ENCODE peak calls at places on chromosome 17, in ten cellular contexts. Q, R, N, J, U, I, O, P, F and D are unnamed samples.

GRCh38 chr17:50464121-50464520 is 4.6 kb downstream of the CHAD start:
- DNase-seq in Q (no peak), R (no peak), N (no peak), J (no peak), U (no peak), I (no peak), O (no peak), P (peak; percentile 23), F (no peak), D (no peak)

GRCh38 chr17:19748807-19749193 is 702 bp upstream of the ALDH3A1 start:
- DNase-seq in Q (no peak), R (no peak), N (peak; percentile 63), J (no peak), U (no peak), I (no peak), O (no peak), P (no peak), F (no peak), D (no peak)

GRCh38 chr17:63274156-63274555 is 171.9 kb downstream of the CYB561 start:
- DNase-seq in Q (no peak), R (peak; percentile 32), N (no peak), J (no peak), U (no peak), I (no peak), O (no peak), P (no peak), F (peak; percentile 89), D (no peak)

GRCh38 chr17:48522031-48522593 is 8.7 kb downstream of the HOXB1 start:
- DNase-seq in Q (no peak), R (no peak), N (peak; percentile 95), J (no peak), U (peak; percentile 43), I (no peak), O (no peak), P (no peak), F (peak; percentile 58), D (no peak)

GRCh38 chr17:75808905-75809621 is 24.5 kb downstream of the UNK start:
- DNase-seq in Q (peak; percentile 68), R (no peak), N (no peak), J (peak; percentile 83), U (peak; percentile 68), I (no peak), O (no peak), P (peak; percentile 55), F (peak; percentile 37), D (no peak)

GRCh38 chr17:83085103-83085502 is 5.7 kb downstream of the METRNL start:
- DNase-seq in Q (no peak), R (no peak), N (no peak), J (no peak), U (no peak), I (no peak), O (no peak), P (no peak), F (no peak), D (no peak)

GRCh38 chr17:80850817-80851216 is 140.8 kb upstream of the CHMP6 start:
- DNase-seq in Q (peak; percentile 13), R (no peak), N (no peak), J (no peak), U (no peak), I (no peak), O (no peak), P (peak; percentile 23), F (peak; percentile 74), D (no peak)

GRCh38 chr17:19381361-19381740 is 3.1 kb downstream of the MAPK7 start:
- DNase-seq in Q (no peak), R (no peak), N (no peak), J (no peak), U (no peak), I (no peak), O (no peak), P (no peak), F (no peak), D (no peak)

GRCh38 chr17:73820686-73821448 is 176.6 kb upstream of the SDK2 start:
- DNase-seq in Q (no peak), R (no peak), N (no peak), J (peak; percentile 33), U (no peak), I (peak; percentile 23), O (no peak), P (no peak), F (no peak), D (no peak)

GRCh38 chr17:73261952-73262675 is 434 bp upstream of the CPSF4L start:
- DNase-seq in Q (no peak), R (no peak), N (no peak), J (peak; percentile 76), U (no peak), I (peak; percentile 83), O (no peak), P (peak; percentile 82), F (no peak), D (no peak)

GRCh38 chr17:80477647-80478478 is 1.5 kb upstream of the NPTX1 start:
- DNase-seq in Q (peak; percentile 48), R (no peak), N (peak; percentile 70), J (no peak), U (peak; percentile 59), I (peak; percentile 35), O (peak; percentile 44), P (no peak), F (peak; percentile 59), D (no peak)

GRCh38 chr17:39461113-39461910 is at the start of gene CDK12:
- DNase-seq in Q (peak; percentile 98), R (peak; percentile 99), N (peak; percentile 100), J (peak; percentile 97), U (peak; percentile 97), I (peak; percentile 97), O (peak; percentile 96), P (peak; percentile 94), F (peak; percentile 100), D (peak; percentile 98)
- TF ChIP-seq POLR2A in Q (peak; percentile 90), R (peak; percentile 93), N (peak; percentile 93), J (peak; percentile 78), U (peak; percentile 91), I (peak; percentile 98), O (peak; percentile 91), P (peak; percentile 88), F (peak; percentile 96), D (peak; percentile 91)

GRCh38 chr17:43430936-43431649 is 32.3 kb downstream of the ARL4D start:
- DNase-seq in Q (no peak), R (no peak), N (no peak), J (no peak), U (no peak), I (no peak), O (no peak), P (no peak), F (no peak), D (no peak)
- H3K27ac ChIP-seq in Q (no peak overlapping the region), R (no peak overlapping the region), N (peak overlapping the region; percentile 59), J (no peak overlapping the region), U (peak overlapping the region; percentile 69), I (no peak overlapping the region), O (no peak overlapping the region), P (no peak overlapping the region), F (no peak overlapping the region), D (no peak overlapping the region)

GRCh38 chr17:17757391-17757791 is 76.1 kb downstream of the RAI1 start:
- DNase-seq in Q (no peak), R (no peak), N (no peak), J (no peak), U (no peak), I (no peak), O (no peak), P (peak; percentile 89), F (no peak), D (peak; percentile 75)

GRCh38 chr17:17758443-17758842 is 77.2 kb downstream of the RAI1 start:
- DNase-seq in Q (no peak), R (no peak), N (no peak), J (no peak), U (no peak), I (no peak), O (no peak), P (no peak), F (no peak), D (no peak)

GRCh38 chr17:17760872-17761550 is 75.8 kb downstream of the SREBF1 start:
- DNase-seq in Q (no peak), R (no peak), N (no peak), J (no peak), U (no peak), I (no peak), O (no peak), P (no peak), F (no peak), D (no peak)

GRCh38 chr17:17757944-17758343 is 76.7 kb downstream of the RAI1 start:
- DNase-seq in Q (no peak), R (no peak), N (no peak), J (no peak), U (no peak), I (no peak), O (no peak), P (no peak), F (no peak), D (no peak)

GRCh38 chr17:17759164-17759563 is 77.6 kb downstream of the SREBF1 start:
- DNase-seq in Q (no peak), R (no peak), N (no peak), J (no peak), U (no peak), I (no peak), O (no peak), P (no peak), F (no peak), D (no peak)
- H3K4me1 ChIP-seq in Q (peaks cover 14% of the 10 kb centered on the region), R (no peaks in the 10 kb centered on the region), N (no peaks in the 10 kb centered on the region), J (peaks cover 58% of the 10 kb centered on the region), U (no peaks in the 10 kb centered on the region), I (no peaks in the 10 kb centered on the region), O (peaks cover 1% of the 10 kb centered on the region), P (peaks cover 36% of the 10 kb centered on the region), F (no peaks in the 10 kb centered on the region), D (no peaks in the 10 kb centered on the region)

GRCh38 chr17:28357061-28357900 is at the start of gene POLDIP2:
- DNase-seq in Q (peak; percentile 94), R (peak; percentile 79), N (peak; percentile 96), J (peak; percentile 97), U (peak; percentile 95), I (peak; percentile 96), O (peak; percentile 93), P (peak; percentile 98), F (peak; percentile 92), D (peak; percentile 97)
- TF ChIP-seq POLR2A in Q (peak; percentile 97), R (peak; percentile 79), N (peak; percentile 93), J (no peak), U (peak; percentile 94), I (peak; percentile 88), O (peak; percentile 91), P (peak; percentile 87), F (peak; percentile 97), D (peak; percentile 91)

GRCh38 chr17:9577402-9577709 is 914 bp downstream of the CFAP52 start:
- DNase-seq in Q (no peak), R (no peak), N (no peak), J (no peak), U (no peak), I (no peak), O (no peak), P (no peak), F (no peak), D (no peak)
- H3K27ac ChIP-seq in Q (no peak overlapping the region), R (no peak overlapping the region), N (no peak overlapping the region), J (no peak overlapping the region), U (peak overlapping the region; percentile 57), I (no peak overlapping the region), O (no peak overlapping the region), P (no peak overlapping the region), F (no peak overlapping the region), D (no peak overlapping the region)